ENCODE peak calls at places on chromosomes 5 and 9, in seven cellular contexts. J, G, Z, L, F, X and Q are unnamed samples.

GRCh38 chr9:76366275-76366674 is 28.0 kb downstream of the RFK start:
- DNase-seq in J (no peak), Z (no peak), G (peak; percentile 85), L (no peak), X (no peak), F (no peak), Q (no peak)

GRCh38 chr9:38018964-38019602 is 49.9 kb downstream of the SHB start:
- DNase-seq in X (no peak), J (no peak), G (no peak), L (peak; percentile 83), Z (no peak), F (no peak), Q (peak; percentile 71)

GRCh38 chr5:95670568-95670967 is 12.2 kb downstream of the SPATA9 start:
- DNase-seq in J (no peak), X (no peak), F (no peak), Z (no peak), G (no peak), L (no peak), Q (no peak)

GRCh38 chr5:60578295-60578694 is 121.7 kb downstream of the DEPDC1B start:
- DNase-seq in X (no peak), J (no peak), L (no peak), Z (no peak), F (no peak), G (no peak), Q (no peak)

GRCh38 chr9:95024097-95024671 is 293.3 kb downstream of the FANCC start:
- DNase-seq in X (no peak), J (peak; percentile 37), G (no peak), Z (no peak), F (no peak), L (no peak), Q (no peak)

GRCh38 chr5:155919125-155919524 is 407.8 kb upstream of the SGCD start:
- DNase-seq in L (no peak), X (no peak), Z (no peak), J (no peak), G (no peak), F (no peak), Q (no peak)

GRCh38 chr9:114896344-114896743 is 34.0 kb downstream of the TNFSF8 start:
- DNase-seq in L (no peak), Z (no peak), G (no peak), J (no peak), F (no peak), X (no peak), Q (no peak)

GRCh38 chr9:103789686-103790085 is 304.4 kb upstream of the SMC2 start:
- DNase-seq in L (no peak), F (no peak), J (no peak), G (peak; percentile 1), X (no peak), Z (no peak), Q (no peak)

GRCh38 chr5:8905021-8905420 is 640.9 kb downstream of the SEMA5A start:
- DNase-seq in X (no peak), L (no peak), G (no peak), J (no peak), F (peak; percentile 49), Z (no peak), Q (no peak)

GRCh38 chr9:98740226-98740881 is 31.6 kb upstream of the GABBR2 start:
- DNase-seq in X (no peak), J (no peak), L (no peak), Z (no peak), G (peak; percentile 66), F (no peak), Q (no peak)

GRCh38 chr9:136179101-136179616 is 25.8 kb downstream of the LHX3 start:
- DNase-seq in X (no peak), L (no peak), J (no peak), Z (no peak), F (no peak), G (no peak), Q (no peak)

GRCh38 chr5:83919071-83920041 is 198.7 kb upstream of the HAPLN1 start:
- DNase-seq in X (no peak), L (no peak), J (no peak), F (peak; percentile 81), Z (peak; percentile 43), G (no peak), Q (no peak)

GRCh38 chr5:17001418-17001817 is 65.3 kb upstream of the MYO10 start:
- DNase-seq in L (no peak), Z (no peak), X (no peak), F (no peak), J (no peak), G (no peak), Q (no peak)

GRCh38 chr5:59732301-59732700 is 161.2 kb downstream of the PDE4D start:
- DNase-seq in G (no peak), X (no peak), F (no peak), L (no peak), Z (no peak), J (no peak), Q (no peak)

GRCh38 chr9:132571806-132572600 is 10.4 kb upstream of the BARHL1 start:
- DNase-seq in Z (no peak), L (no peak), F (no peak), X (no peak), G (no peak), J (no peak), Q (no peak)

GRCh38 chr9:8718121-8718725 is 918.6 kb upstream of the DMAC1 start:
- DNase-seq in Z (peak; percentile 20), J (no peak), F (peak; percentile 41), X (no peak), L (no peak), G (peak; percentile 53), Q (no peak)

GRCh38 chr5:119996128-119996527 is 366.8 kb downstream of the FAM170A start:
- DNase-seq in X (no peak), Z (no peak), J (no peak), L (no peak), G (no peak), F (no peak), Q (no peak)